ENCODE peak calls at places on chromosomes 4 and X, in seven cellular contexts. G is fibroblast of the aortic adventitia; L is heart right ventricle; F is ovary; A is body of pancreas; K is cardiac muscle cell; B is CD8-positive, alpha-beta memory T cell. Q is an unnamed sample.

GRCh38 chr4:113878718-113879117 is 100.7 kb downstream of the ARSJ start:
- DNase-seq in G (no peak), L (no peak), F (no peak), A (no peak), K (peak; percentile 55), B (no peak), Q (peak; percentile 48)

GRCh38 chr4:45147866-45148265 is 421.5 kb upstream of the GNPDA2 start:
- DNase-seq in G (no peak), L (no peak), F (no peak), A (no peak), K (no peak), B (no peak), Q (no peak)

GRCh38 chr4:108890491-108890890 is 127.6 kb upstream of the ETNPPL start:
- DNase-seq in G (no peak), L (no peak), F (no peak), A (no peak), K (no peak), B (no peak), Q (no peak)

GRCh38 chr4:7160439-7160838 is 31.9 kb upstream of the SORCS2 start:
- DNase-seq in G (no peak), L (no peak), F (no peak), A (peak; percentile 27), K (no peak), B (no peak), Q (no peak)

GRCh38 chr4:8886625-8887406 is 15.2 kb upstream of the HMX1 start:
- DNase-seq in G (no peak), L (no peak), F (no peak), A (no peak), K (no peak), B (no peak), Q (no peak)

GRCh38 chrX:36334508-36335015 is 415.0 kb downstream of the CFAP47 start:
- DNase-seq in G (no peak), L (no peak), F (no peak), A (no peak), K (peak; percentile 39), B (no peak), Q (no peak)

GRCh38 chr4:20301161-20301560 is 49.5 kb downstream of the SLIT2 start:
- DNase-seq in G (peak; percentile 55), L (no peak), F (no peak), A (no peak), K (no peak), B (no peak), Q (no peak)

GRCh38 chr4:169283114-169283509 is 12.4 kb upstream of the SH3RF1 start:
- DNase-seq in G (peak; percentile 96), L (no peak), F (no peak), A (no peak), K (no peak), B (no peak), Q (peak; percentile 98)

GRCh38 chr4:181756451-181756850 is 486.8 kb upstream of the TENM3 start:
- DNase-seq in G (no peak), L (no peak), F (no peak), A (no peak), K (peak; percentile 23), B (no peak), Q (no peak)

GRCh38 chr4:28557755-28558154 is 1697.1 kb downstream of the STIM2 start:
- DNase-seq in G (peak; percentile 46), L (no peak), F (no peak), A (no peak), K (no peak), B (no peak), Q (peak; percentile 59)

GRCh38 chrX:13212191-13212651 is 107.6 kb downstream of the ATXN3L start:
- DNase-seq in G (peak; percentile 60), L (no peak), F (no peak), A (no peak), K (no peak), B (no peak), Q (peak; percentile 25)

GRCh38 chrX:49183701-49184281 is 2.4 kb downstream of the PRICKLE3 start:
- DNase-seq in G (no peak), L (peak; percentile 30), F (peak; percentile 64), A (no peak), K (no peak), B (no peak), Q (no peak)

GRCh38 chr4:41257901-41258300 is 1.2 kb downstream of the UCHL1 start:
- DNase-seq in G (peak; percentile 3), L (no peak), F (no peak), A (no peak), K (no peak), B (no peak), Q (no peak)

GRCh38 chr4:41260315-41260714 is 3.6 kb downstream of the UCHL1 start:
- DNase-seq in G (no peak), L (no peak), F (no peak), A (no peak), K (no peak), B (no peak), Q (no peak)

GRCh38 chr4:41257257-41257900 is 651 bp downstream of the UCHL1 start:
- DNase-seq in G (peak; percentile 38), L (peak; percentile 42), F (peak; percentile 70), A (peak; percentile 31), K (peak; percentile 47), B (no peak), Q (peak; percentile 45)

GRCh38 chr4:41256740-41257256 is at the start of gene UCHL1:
- DNase-seq in G (peak; percentile 84), L (peak; percentile 26), F (peak; percentile 76), A (peak; percentile 27), K (peak; percentile 80), B (no peak), Q (peak; percentile 79)

GRCh38 chr4:41258783-41259182 is 2.1 kb downstream of the UCHL1 start:
- DNase-seq in G (peak; percentile 70), L (no peak), F (peak; percentile 42), A (peak; percentile 25), K (peak; percentile 39), B (no peak), Q (peak; percentile 63)
- H3K4me3 ChIP-seq in G (peak overlapping the region; percentile 11), L (no peak overlapping the region), F (no peak overlapping the region), A (no peak overlapping the region), K (no peak overlapping the region), B (no peak overlapping the region), Q (peak overlapping the region; percentile 8)

GRCh38 chr4:124505211-124505610 is 207.3 kb downstream of the ANKRD50 start:
- DNase-seq in G (no peak), L (no peak), F (no peak), A (no peak), K (no peak), B (no peak), Q (no peak)
- H3K4me3 ChIP-seq in G (no peak overlapping the region), L (no peak overlapping the region), F (no peak overlapping the region), A (no peak overlapping the region), K (no peak overlapping the region), B (no peak overlapping the region), Q (no peak overlapping the region)

DNA sequence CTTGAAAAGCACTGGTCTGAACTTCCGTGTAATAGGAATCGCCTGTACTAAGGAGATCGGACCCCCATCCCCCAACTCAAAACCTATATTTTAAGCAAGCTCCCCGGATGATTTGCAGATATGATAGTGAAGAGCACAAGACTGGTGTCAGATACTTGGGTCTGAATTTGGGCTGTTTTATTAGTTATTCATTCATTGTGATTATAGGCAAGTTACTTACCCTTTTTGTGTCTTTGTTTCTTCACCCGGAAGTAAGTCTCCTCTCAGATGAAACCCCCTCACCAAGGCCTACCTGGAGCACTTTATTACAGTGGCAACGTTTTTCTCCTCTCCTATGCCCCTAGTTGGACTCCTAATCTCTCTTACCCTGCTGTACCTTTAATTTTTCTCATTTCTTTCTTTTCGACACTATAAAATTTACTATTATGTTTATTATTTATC is 17.4 kb downstream of the STAP1 start:
- DNase-seq in G (no peak), L (no peak), F (no peak), A (no peak), K (no peak), B (no peak), Q (no peak)
- H3K4me3 ChIP-seq in G (no peak overlapping the region), L (no peak overlapping the region), F (no peak overlapping the region), A (no peak overlapping the region), K (no peak overlapping the region), B (peak overlapping the region; percentile 32), Q (no peak overlapping the region)

GRCh38 chr4:104449537-104449936 is 45.2 kb downstream of the CXXC4 start:
- DNase-seq in G (no peak), L (no peak), F (no peak), A (no peak), K (no peak), B (no peak), Q (no peak)
- H3K4me3 ChIP-seq in G (no peak overlapping the region), L (no peak overlapping the region), F (no peak overlapping the region), A (no peak overlapping the region), K (no peak overlapping the region), B (no peak overlapping the region), Q (no peak overlapping the region)

Q was measured in AG10803.